ENCODE peak calls at places on chromosomes 1 and 21, in six cellular contexts. S is SJSA1, Y is endodermal cell, E is GM23248, N is MG63, W is hepatocyte. L is an unnamed sample. For H3K36me3, the result is how much of the 10 kb centered on the place peaks cover.

GRCh38 chr1:170461762-170462384 is 70.1 kb upstream of the GORAB start:
- DNase-seq in S (no peak), Y (no peak), E (peak), N (peak), W (no peak), L (no peak)

GRCh38 chr1:22154063-22154462 is 11.2 kb upstream of the WNT4 start:
- DNase-seq in S (no peak), Y (no peak), E (no peak), N (no peak), W (no peak), L (no peak)

GRCh38 chr1:165842363-165843129 is 15.1 kb downstream of the UCK2 start:
- DNase-seq in S (peak), Y (peak), E (peak), N (peak), W (no peak), L (peak)

GRCh38 chr1:2921970-2922686 is 99.1 kb upstream of the ACTRT2 start:
- DNase-seq in S (peak), Y (no peak), E (peak), N (peak), W (no peak), L (peak)

GRCh38 chr1:16617778-16618580 is 4.6 kb upstream of the NBPF1 start:
- DNase-seq in S (no peak), Y (peak), E (no peak), N (no peak), W (no peak), L (no peak)

GRCh38 chr1:15852036-15852827 is 4.7 kb downstream of the SPEN start:
- DNase-seq in S (no peak), Y (no peak), E (peak), N (no peak), W (no peak), L (no peak)

GRCh38 chr1:232868793-232869491 is 63.7 kb downstream of the MAP10 start:
- DNase-seq in S (peak), Y (no peak), E (peak), N (peak), W (peak), L (peak)

GRCh38 chr1:230441630-230442029 is 15.5 kb upstream of the PGBD5 start:
- DNase-seq in S (no peak), Y (peak), E (no peak), N (no peak), W (no peak), L (no peak)

GRCh38 chr21:42187976-42188653 is 30.8 kb upstream of the ABCG1 start:
- DNase-seq in S (no peak), Y (no peak), E (peak), N (peak), W (no peak), L (no peak)

DNA sequence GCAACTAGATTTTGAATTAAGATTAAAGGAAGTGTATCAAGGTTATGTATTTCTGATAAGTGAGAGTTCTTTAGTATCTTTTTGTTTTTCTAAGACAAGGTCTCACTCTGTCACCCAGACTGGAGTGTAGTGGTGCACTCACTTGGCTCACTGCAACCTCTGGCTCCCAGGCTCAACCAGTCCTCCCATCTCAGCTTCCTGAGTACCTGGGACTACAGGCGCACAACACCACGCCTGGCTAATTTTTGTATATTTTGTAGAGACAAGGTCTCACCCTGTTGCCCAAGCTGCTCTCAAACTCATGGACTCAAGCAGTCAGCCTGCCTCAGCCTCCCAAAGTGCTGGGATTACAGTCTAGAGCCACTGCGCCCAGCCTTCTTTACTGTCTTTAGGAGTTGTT is 33.7 kb downstream of the DHX9 start:
- DNase-seq in S (no peak), Y (no peak), E (no peak), N (no peak), W (no peak), L (no peak)
- H3K36me3 ChIP-seq in S (half or more), Y (half or more), E (half or more), N (half or more), W (under half), L (half or more)

GRCh38 chr21:45522986-45523385 is 19.3 kb downstream of the SLC19A1 start:
- DNase-seq in S (no peak), Y (no peak), E (no peak), N (no peak), W (no peak), L (no peak)
- H3K36me3 ChIP-seq in S (under half), Y (under half), E (under half), N (half or more), W (under half), L (half or more)

DNA sequence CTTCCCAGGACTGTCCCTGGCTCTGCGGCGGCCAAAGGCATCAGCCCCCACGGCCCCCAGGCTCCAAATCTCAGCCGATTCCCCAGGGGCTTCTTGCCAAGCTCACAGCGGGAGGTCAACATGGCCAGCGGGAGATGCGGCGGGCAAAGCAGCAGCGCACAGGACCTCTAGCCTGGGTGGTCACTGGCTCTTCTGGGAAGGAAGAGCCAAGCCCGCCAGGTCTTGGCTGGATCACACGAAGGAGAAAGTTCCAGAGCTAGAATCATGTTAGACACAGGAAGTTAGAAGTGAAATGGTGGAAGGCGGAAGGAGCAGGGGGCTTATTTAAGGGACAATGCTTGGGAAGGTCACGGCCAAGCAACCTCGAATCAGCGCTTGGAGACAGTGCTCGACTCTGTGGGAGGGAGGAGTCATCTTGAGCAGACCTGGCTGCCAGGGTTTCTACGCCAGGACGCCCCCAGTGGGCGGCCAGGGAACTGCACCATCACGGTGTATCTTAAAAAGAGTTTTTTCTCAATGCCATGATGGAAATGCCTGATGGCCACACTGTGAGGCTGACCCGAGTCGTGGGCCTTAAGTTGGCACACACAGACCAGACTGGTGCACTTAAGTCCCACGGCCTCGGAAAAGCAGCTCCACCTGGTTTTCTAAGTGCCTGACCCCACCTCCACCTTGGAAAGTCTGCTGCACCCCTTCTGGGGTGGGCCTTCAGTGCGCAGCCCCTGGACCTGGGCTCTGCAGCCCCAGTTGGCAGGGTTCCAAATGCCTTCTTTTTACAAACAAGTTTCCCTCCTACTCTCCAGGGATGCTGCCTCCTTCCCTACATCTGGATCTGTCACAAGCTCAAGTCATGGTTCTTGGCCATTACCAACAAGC is 29.3 kb downstream of the SLC66A1 start:
- DNase-seq in S (peak), Y (peak), E (peak), N (peak), W (peak), L (peak)
- H3K36me3 ChIP-seq in S (half or more), Y (half or more), E (under half), N (under half), W (under half), L (under half)

DNA sequence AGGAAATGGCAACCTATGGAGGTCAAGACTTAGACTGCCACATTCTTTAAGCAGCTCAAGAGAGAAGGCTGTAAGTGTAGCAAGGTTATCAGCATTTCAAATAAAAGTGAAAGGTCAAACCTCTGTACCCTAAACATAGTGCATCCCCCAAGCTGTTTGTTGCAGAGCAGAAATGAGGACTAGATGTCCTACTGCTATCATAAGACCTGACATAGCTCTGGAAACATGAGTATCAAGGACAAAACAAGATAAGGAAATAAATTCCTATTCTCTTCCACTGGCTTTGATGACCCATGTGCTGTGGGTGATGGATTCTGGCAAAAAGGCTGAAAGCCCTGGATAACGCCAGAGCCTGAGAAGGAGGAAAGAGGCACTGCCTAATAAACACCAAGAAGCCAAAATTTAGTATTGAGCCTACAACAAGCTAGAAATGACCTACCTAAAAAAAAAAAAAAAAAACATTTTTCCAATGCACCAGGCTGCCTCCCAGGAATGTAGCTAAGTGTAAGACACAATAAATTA is 35.9 kb downstream of the URB1 start:
- DNase-seq in S (no peak), Y (no peak), E (no peak), N (no peak), W (no peak), L (no peak)
- H3K36me3 ChIP-seq in S (half or more), Y (half or more), E (half or more), N (half or more), W (under half), L (half or more)

GRCh38 chr1:167483790-167484189 is 34.5 kb downstream of the CD247 start:
- DNase-seq in S (no peak), Y (no peak), E (no peak), N (no peak), W (no peak), L (no peak)
- H3K36me3 ChIP-seq in S (under half), Y (under half), E (under half), N (under half), W (under half), L (under half)